ENCODE peak calls at places on chromosomes 11 and 22, in ten cellular contexts. M, I, J, H, T, U, A, B, R and Y are unnamed samples.

GRCh38 chr11:128021304-128022006 is 565.9 kb downstream of the ETS1 start:
- DNase-seq in M (no peak), I (no peak), J (peak), H (no peak), T (no peak), U (no peak), A (peak), B (no peak), R (no peak), Y (no peak)

GRCh38 chr11:117860139-117860538 is 16.3 kb downstream of the FXYD6 start:
- DNase-seq in M (no peak), I (no peak), J (no peak), H (no peak), T (no peak), U (no peak), A (no peak), B (no peak), R (no peak), Y (no peak)

GRCh38 chr11:63719987-63720386 is 38.7 kb downstream of the RTN3 start:
- DNase-seq in M (peak), I (no peak), J (peak), H (no peak), T (no peak), U (no peak), A (no peak), B (no peak), R (no peak), Y (no peak)

GRCh38 chr11:27722945-27723344 is 22.7 kb upstream of the BDNF start:
- DNase-seq in M (peak), I (no peak), J (no peak), H (no peak), T (peak), U (no peak), A (peak), B (no peak), R (no peak), Y (no peak)

GRCh38 chr11:14503023-14503422 is 3.4 kb upstream of the COPB1 start:
- DNase-seq in M (no peak), I (no peak), J (no peak), H (no peak), T (no peak), U (no peak), A (no peak), B (no peak), R (no peak), Y (peak)

GRCh38 chr11:1825039-1825740 is 9.6 kb upstream of the SYT8 start:
- DNase-seq in M (no peak), I (no peak), J (no peak), H (peak), T (no peak), U (no peak), A (peak), B (no peak), R (peak), Y (no peak)

GRCh38 chr22:41650821-41651220 is 29.7 kb downstream of the XRCC6 start:
- DNase-seq in M (no peak), I (no peak), J (no peak), H (no peak), T (no peak), U (no peak), A (no peak), B (no peak), R (no peak), Y (no peak)

GRCh38 chr11:60658409-60658808 is 41.0 kb upstream of the MS4A8 start:
- DNase-seq in M (no peak), I (no peak), J (no peak), H (no peak), T (no peak), U (no peak), A (no peak), B (no peak), R (no peak), Y (no peak)

GRCh38 chr11:68416070-68416578 is 44.4 kb upstream of the PPP6R3 start:
- DNase-seq in M (no peak), I (no peak), J (no peak), H (no peak), T (no peak), U (no peak), A (no peak), B (no peak), R (no peak), Y (no peak)

GRCh38 chr11:8335683-8336082 is 72.0 kb upstream of the LMO1 start:
- DNase-seq in M (peak), I (no peak), J (no peak), H (no peak), T (no peak), U (no peak), A (no peak), B (no peak), R (no peak), Y (no peak)

GRCh38 chr11:17532814-17533213 is 11.4 kb downstream of the USH1C start:
- DNase-seq in M (no peak), I (no peak), J (no peak), H (no peak), T (no peak), U (no peak), A (no peak), B (no peak), R (no peak), Y (no peak)

GRCh38 chr11:111726301-111726713 is 39.9 kb downstream of the PPP2R1B start:
- DNase-seq in M (no peak), I (no peak), J (no peak), H (no peak), T (no peak), U (no peak), A (no peak), B (no peak), R (no peak), Y (no peak)

GRCh38 chr11:96188625-96189006 is 154.4 kb downstream of the MAML2 start:
- DNase-seq in M (peak), I (no peak), J (peak), H (no peak), T (no peak), U (no peak), A (no peak), B (no peak), R (no peak), Y (peak)

GRCh38 chr11:121517996-121518395 is 65.2 kb upstream of the SORL1-AS1 start:
- DNase-seq in M (no peak), I (no peak), J (no peak), H (no peak), T (no peak), U (no peak), A (no peak), B (no peak), R (no peak), Y (no peak)

GRCh38 chr11:34266090-34266912 is 91.5 kb downstream of the ABTB2 start:
- DNase-seq in M (peak), I (no peak), J (peak), H (no peak), T (peak), U (no peak), A (no peak), B (no peak), R (no peak), Y (peak)

GRCh38 chr11:123472236-123472935 is 42.3 kb downstream of the GRAMD1B start:
- DNase-seq in M (no peak), I (no peak), J (no peak), H (no peak), T (no peak), U (no peak), A (peak), B (no peak), R (no peak), Y (no peak)

GRCh38 chr22:40853330-40853729 is 3.1 kb downstream of the ST13 start:
- DNase-seq in M (no peak), I (no peak), J (no peak), H (no peak), T (no peak), U (no peak), A (no peak), B (no peak), R (no peak), Y (no peak)

GRCh38 chr22:43186272-43187170 is at the start of gene TTLL12:
- DNase-seq in M (peak), I (peak), J (peak), H (peak), T (peak), U (peak), A (peak), B (peak), R (peak), Y (peak)

GRCh38 chr11:112179601-112180000 is 4.3 kb downstream of the BCO2 start:
- DNase-seq in M (no peak), I (no peak), J (no peak), H (peak), T (no peak), U (no peak), A (no peak), B (no peak), R (no peak), Y (no peak)

GRCh38 chr22:24996420-24996952 is 44.0 kb downstream of the KIAA1671 start:
- DNase-seq in M (no peak), I (no peak), J (no peak), H (no peak), T (peak), U (no peak), A (peak), B (no peak), R (no peak), Y (peak)

GRCh38 chr11:34653851-34654490 is 33.1 kb downstream of the EHF start:
- DNase-seq in M (peak), I (no peak), J (peak), H (no peak), T (peak), U (no peak), A (no peak), B (no peak), R (peak), Y (peak)

GRCh38 chr22:28887725-28888459 is 4.5 kb downstream of the ZNRF3 start:
- DNase-seq in M (no peak), I (no peak), J (no peak), H (no peak), T (no peak), U (no peak), A (no peak), B (no peak), R (no peak), Y (no peak)